ENCODE peak calls at places on chromosomes 6 and 20, in five cellular contexts. One of them, this sample, is unnamed.

GRCh38 chr20:22394583-22394982 is 189.8 kb downstream of the FOXA2 start:
- DNase-seq in stomach: no peak
- DNase-seq in lung: no peak
- DNase-seq in HCT116: no peak
- DNase-seq in OCI-LY7: no peak
- DNase-seq in this sample: no peak

GRCh38 chr20:31908016-31908415 is 37.6 kb downstream of the TTLL9 start:
- DNase-seq in OCI-LY7: no peak
- DNase-seq in HCT116: no peak
- DNase-seq in stomach: no peak
- DNase-seq in lung: no peak
- DNase-seq in this sample: no peak

GRCh38 chr20:49508435-49509199 is 26.1 kb upstream of the KCNB1 start:
- DNase-seq in lung: no peak
- DNase-seq in stomach: no peak
- DNase-seq in HCT116: peak; percentile 28
- DNase-seq in OCI-LY7: peak; percentile 73
- DNase-seq in this sample: no peak

GRCh38 chr6:106509420-106510089 is 119.7 kb downstream of the RTN4IP1 start:
- DNase-seq in stomach: no peak
- DNase-seq in OCI-LY7: peak; percentile 83
- DNase-seq in lung: no peak
- DNase-seq in HCT116: no peak
- DNase-seq in this sample: no peak

GRCh38 chr6:137749595-137750215 is 117.4 kb upstream of the TNFAIP3 start:
- DNase-seq in OCI-LY7: no peak
- DNase-seq in stomach: no peak
- DNase-seq in HCT116: no peak
- DNase-seq in lung: no peak
- DNase-seq in this sample: no peak

GRCh38 chr20:15674253-15675145 is 898.7 kb downstream of the KIF16B start:
- DNase-seq in stomach: no peak
- DNase-seq in lung: no peak
- DNase-seq in OCI-LY7: no peak
- DNase-seq in HCT116: no peak
- DNase-seq in this sample: no peak

GRCh38 chr20:53752971-53753879 is 159.6 kb upstream of the ZNF217 start:
- DNase-seq in lung: no peak
- DNase-seq in OCI-LY7: peak; percentile 42
- DNase-seq in HCT116: no peak
- DNase-seq in stomach: no peak
- DNase-seq in this sample: no peak

GRCh38 chr6:150269857-150270223 is 99.0 kb upstream of the IYD start:
- DNase-seq in OCI-LY7: no peak
- DNase-seq in stomach: no peak
- DNase-seq in HCT116: peak; percentile 90
- DNase-seq in lung: no peak
- DNase-seq in this sample: no peak

GRCh38 chr6:154041001-154041400 is 2.0 kb downstream of the OPRM1 start:
- DNase-seq in lung: no peak
- DNase-seq in stomach: no peak
- DNase-seq in HCT116: no peak
- DNase-seq in OCI-LY7: no peak
- DNase-seq in this sample: no peak

GRCh38 chr20:49768204-49769124 is 44.2 kb upstream of the SLC9A8 start:
- DNase-seq in OCI-LY7: no peak
- DNase-seq in lung: peak; percentile 84
- DNase-seq in HCT116: no peak
- DNase-seq in stomach: peak; percentile 73
- DNase-seq in this sample: no peak

GRCh38 chr6:68651018-68651985 is 16.2 kb downstream of the ADGRB3 start:
- DNase-seq in stomach: no peak
- DNase-seq in OCI-LY7: no peak
- DNase-seq in lung: no peak
- DNase-seq in HCT116: no peak
- DNase-seq in this sample: no peak

GRCh38 chr6:52416629-52417151 is 3.5 kb upstream of the EFHC1 start:
- DNase-seq in stomach: no peak
- DNase-seq in lung: peak; percentile 43
- DNase-seq in OCI-LY7: peak; percentile 80
- DNase-seq in HCT116: peak; percentile 77
- DNase-seq in this sample: no peak

GRCh38 chr6:42226251-42227143 is 8.8 kb upstream of the MRPS10 start:
- DNase-seq in stomach: no peak
- DNase-seq in OCI-LY7: no peak
- DNase-seq in HCT116: peak; percentile 98
- DNase-seq in lung: no peak
- DNase-seq in this sample: no peak

GRCh38 chr20:5864428-5864827 is 85.9 kb downstream of the TRMT6 start:
- DNase-seq in stomach: no peak
- DNase-seq in lung: no peak
- DNase-seq in HCT116: no peak
- DNase-seq in OCI-LY7: no peak
- DNase-seq in this sample: no peak

GRCh38 chr20:57219071-57219677 is 47.3 kb downstream of the BMP7 start:
- DNase-seq in stomach: no peak
- DNase-seq in HCT116: no peak
- DNase-seq in lung: no peak
- DNase-seq in OCI-LY7: no peak
- DNase-seq in this sample: no peak

GRCh38 chr6:28105286-28105685 is 19.1 kb upstream of the ZSCAN16 start:
- DNase-seq in HCT116: no peak
- DNase-seq in OCI-LY7: peak; percentile 56
- DNase-seq in stomach: no peak
- DNase-seq in lung: no peak
- DNase-seq in this sample: no peak

GRCh38 chr6:143141442-143141841 is 80.8 kb downstream of the AIG1 start:
- DNase-seq in stomach: no peak
- DNase-seq in HCT116: no peak
- DNase-seq in lung: no peak
- DNase-seq in OCI-LY7: no peak
- DNase-seq in this sample: no peak

GRCh38 chr6:96499781-96500180 is 21.8 kb upstream of the UFL1 start:
- DNase-seq in OCI-LY7: peak; percentile 64
- DNase-seq in HCT116: no peak
- DNase-seq in lung: no peak
- DNase-seq in stomach: no peak
- DNase-seq in this sample: no peak

GRCh38 chr20:62087227-62087626 is 21.5 kb upstream of the TAF4 start:
- DNase-seq in lung: no peak
- DNase-seq in OCI-LY7: no peak
- DNase-seq in stomach: no peak
- DNase-seq in HCT116: no peak
- DNase-seq in this sample: no peak

GRCh38 chr6:25017932-25018581 is 82.3 kb upstream of the RIPOR2 start:
- DNase-seq in lung: peak; percentile 78
- DNase-seq in OCI-LY7: peak; percentile 87
- DNase-seq in HCT116: peak; percentile 53
- DNase-seq in stomach: peak; percentile 86
- DNase-seq in this sample: no peak

GRCh38 chr20:52494244-52494643 is 302.7 kb upstream of the ZFP64 start:
- DNase-seq in lung: no peak
- DNase-seq in OCI-LY7: no peak
- DNase-seq in HCT116: no peak
- DNase-seq in stomach: no peak
- DNase-seq in this sample: no peak

GRCh38 chr20:46872315-46873211 is 22.1 kb upstream of the EYA2 start:
- DNase-seq in lung: no peak
- DNase-seq in HCT116: peak; percentile 13
- DNase-seq in stomach: no peak
- DNase-seq in OCI-LY7: peak; percentile 7
- DNase-seq in this sample: no peak

GRCh38 chr20:12581644-12582350 is 427.0 kb upstream of the SPTLC3 start:
- DNase-seq in lung: no peak
- DNase-seq in HCT116: no peak
- DNase-seq in stomach: no peak
- DNase-seq in OCI-LY7: no peak
- DNase-seq in this sample: no peak

GRCh38 chr6:142913511-142914047 is 31.4 kb downstream of the HIVEP2 start:
- DNase-seq in OCI-LY7: peak; percentile 88
- DNase-seq in stomach: no peak
- DNase-seq in HCT116: no peak
- DNase-seq in lung: no peak
- DNase-seq in this sample: no peak

GRCh38 chr20:39105551-39105950 is 143.4 kb downstream of the DHX35 start:
- DNase-seq in lung: no peak
- DNase-seq in OCI-LY7: no peak
- DNase-seq in stomach: no peak
- DNase-seq in HCT116: no peak
- DNase-seq in this sample: no peak

GRCh38 chr6:144377586-144377985 is 92.5 kb downstream of the UTRN start:
- DNase-seq in HCT116: no peak
- DNase-seq in stomach: no peak
- DNase-seq in OCI-LY7: no peak
- DNase-seq in lung: no peak
- DNase-seq in this sample: no peak

GRCh38 chr6:116396451-116396850 is 25.7 kb downstream of the DSE start:
- DNase-seq in stomach: no peak
- DNase-seq in HCT116: no peak
- DNase-seq in OCI-LY7: no peak
- DNase-seq in lung: no peak
- DNase-seq in this sample: no peak

GRCh38 chr6:116390571-116390970 is 19.8 kb downstream of the DSE start:
- DNase-seq in HCT116: no peak
- DNase-seq in OCI-LY7: no peak
- DNase-seq in stomach: no peak
- DNase-seq in lung: no peak
- DNase-seq in this sample: no peak

GRCh38 chr6:116392158-116393032 is 21.6 kb downstream of the DSE start:
- DNase-seq in OCI-LY7: peak; percentile 20
- DNase-seq in stomach: no peak
- DNase-seq in HCT116: no peak
- DNase-seq in lung: no peak
- DNase-seq in this sample: no peak

GRCh38 chr6:116395647-116396046 is 24.9 kb downstream of the DSE start:
- DNase-seq in HCT116: no peak
- DNase-seq in OCI-LY7: no peak
- DNase-seq in lung: no peak
- DNase-seq in stomach: no peak
- DNase-seq in this sample: no peak

GRCh38 chr6:116393430-116393829 is 22.7 kb downstream of the DSE start:
- DNase-seq in stomach: no peak
- DNase-seq in HCT116: no peak
- DNase-seq in lung: no peak
- DNase-seq in OCI-LY7: no peak
- DNase-seq in this sample: no peak
- TF ChIP-seq CTCF in stomach: no peak
- TF ChIP-seq CTCF in HCT116: peak; percentile 23
- TF ChIP-seq CTCF in lung: no peak
- TF ChIP-seq CTCF in OCI-LY7: peak; percentile 62
- TF ChIP-seq CTCF in this sample: no peak

GRCh38 chr6:35251949-35252348 is 7.6 kb upstream of the ZNF76 start:
- DNase-seq in HCT116: no peak
- DNase-seq in stomach: no peak
- DNase-seq in lung: no peak
- DNase-seq in OCI-LY7: no peak
- DNase-seq in this sample: no peak

GRCh38 chr6:35244551-35244950 is 15.0 kb upstream of the ZNF76 start:
- DNase-seq in HCT116: no peak
- DNase-seq in lung: no peak
- DNase-seq in stomach: no peak
- DNase-seq in OCI-LY7: no peak
- DNase-seq in this sample: no peak

GRCh38 chr6:35248965-35249364 is 10.6 kb upstream of the ZNF76 start:
- DNase-seq in lung: no peak
- DNase-seq in HCT116: no peak
- DNase-seq in stomach: no peak
- DNase-seq in OCI-LY7: no peak
- DNase-seq in this sample: no peak

GRCh38 chr6:35247642-35248231 is 11.8 kb upstream of the ZNF76 start:
- DNase-seq in stomach: no peak
- DNase-seq in HCT116: no peak
- DNase-seq in lung: no peak
- DNase-seq in OCI-LY7: no peak
- DNase-seq in this sample: no peak

GRCh38 chr6:35248300-35248699 is 11.2 kb upstream of the ZNF76 start:
- DNase-seq in HCT116: no peak
- DNase-seq in lung: no peak
- DNase-seq in stomach: no peak
- DNase-seq in OCI-LY7: no peak
- DNase-seq in this sample: no peak
- H3K27ac ChIP-seq in HCT116: no peak overlapping the region
- H3K27ac ChIP-seq in lung: no peak overlapping the region
- H3K27ac ChIP-seq in stomach: no peak overlapping the region
- H3K27ac ChIP-seq in OCI-LY7: no peak overlapping the region
- H3K27ac ChIP-seq in this sample: peak overlapping the region; percentile 59

DNA sequence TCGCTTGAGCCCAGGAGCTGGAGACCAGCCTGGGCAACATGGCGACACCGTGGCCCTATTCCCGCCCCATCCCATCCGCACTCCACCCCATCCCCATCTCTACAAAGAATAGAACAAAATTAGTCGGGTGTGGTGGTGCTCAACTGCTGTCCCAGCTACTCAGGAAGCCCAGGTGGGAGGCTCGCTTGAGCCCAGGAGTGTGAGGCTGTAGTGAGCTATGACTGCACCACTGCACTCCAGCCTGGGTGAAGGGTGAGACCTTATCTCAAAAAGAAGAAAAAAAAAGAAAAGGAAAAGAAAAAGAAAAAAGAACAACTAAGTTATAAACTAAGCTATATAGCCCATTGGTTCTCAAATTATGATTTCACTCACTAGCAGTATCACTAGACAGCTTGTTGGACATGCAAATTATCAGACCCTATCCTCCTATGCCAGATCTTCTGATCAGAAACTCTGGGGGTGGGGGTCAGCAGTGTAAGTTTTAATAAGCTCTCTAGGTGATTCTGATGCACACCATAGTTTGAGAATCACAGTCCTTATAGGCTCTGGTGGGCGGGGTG is 491 bp upstream of the ITCH start:
- DNase-seq in OCI-LY7: peak; percentile 21
- DNase-seq in stomach: no peak
- DNase-seq in HCT116: no peak
- DNase-seq in lung: no peak
- DNase-seq in this sample: no peak
- H3K4me3 ChIP-seq in OCI-LY7: peak overlapping the region; percentile 92
- H3K4me3 ChIP-seq in stomach: peak overlapping the region; percentile 89
- H3K4me3 ChIP-seq in HCT116: peak overlapping the region; percentile 86
- H3K4me3 ChIP-seq in lung: no peak overlapping the region
- H3K4me3 ChIP-seq in this sample: peak overlapping the region; percentile 85

DNA sequence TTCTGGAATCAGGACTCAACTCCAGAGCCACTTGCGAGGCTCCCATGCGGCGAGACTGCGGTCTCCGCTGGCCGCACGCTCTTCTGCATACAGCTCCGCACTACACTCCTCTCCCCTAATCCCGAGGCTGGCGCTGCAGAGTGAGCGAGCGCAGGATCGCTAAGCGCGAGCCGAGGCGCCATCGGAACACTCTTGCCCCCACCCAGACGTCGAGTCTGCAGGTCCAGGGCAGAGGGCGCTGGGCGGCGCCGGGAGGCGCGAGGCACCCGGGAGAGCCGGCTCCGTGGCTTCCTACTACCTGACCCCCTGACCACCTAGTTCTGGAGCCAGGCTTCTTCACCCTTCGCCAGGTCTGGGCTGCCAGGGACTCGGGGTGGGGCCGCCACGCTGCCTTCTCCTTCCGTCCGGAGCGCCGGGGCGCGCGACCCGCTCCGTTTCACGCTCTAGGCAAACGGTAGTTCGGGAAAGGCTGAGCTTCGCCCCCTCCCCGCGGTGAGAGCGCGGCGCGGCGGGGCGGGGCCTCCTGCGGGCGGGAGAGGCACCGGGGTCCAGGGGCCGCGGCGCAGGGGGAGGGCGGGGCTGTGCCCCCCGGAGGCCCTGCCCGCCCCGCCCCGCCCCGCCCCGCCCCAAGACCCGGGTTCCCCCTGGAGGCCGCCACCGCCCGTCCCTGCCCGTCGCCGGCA is 5.4 kb upstream of the TUBB2A start:
- DNase-seq in stomach: peak; percentile 76
- DNase-seq in lung: peak; percentile 61
- DNase-seq in OCI-LY7: peak; percentile 82
- DNase-seq in HCT116: peak; percentile 56
- DNase-seq in this sample: no peak
- TF ChIP-seq CTCF in stomach: no peak
- TF ChIP-seq CTCF in lung: no peak
- TF ChIP-seq CTCF in OCI-LY7: peak; percentile 27
- TF ChIP-seq CTCF in HCT116: no peak
- TF ChIP-seq CTCF in this sample: peak; percentile 28

This sample was measured in thoracic aorta.